ENCODE peak calls at places on chromosomes 6 and 20, in nine cellular contexts. Z is SK-N-MC, L is SJSA1, G is AG10803, B is brain microvascular endothelial cell, O is cardiac fibroblast, V is NB4, K is upper lobe of left lung, S is AG04450. N is an unnamed sample.

GRCh38 chr6:114159727-114160126 is 183.1 kb downstream of the HS3ST5 start:
- DNase-seq in L (no peak), S (no peak), V (no peak), G (no peak), O (no peak), Z (no peak), B (no peak), K (no peak), N (no peak)

GRCh38 chr6:132132420-132132819 is 181.2 kb upstream of the CCN2 start:
- DNase-seq in V (no peak), L (peak), K (no peak), B (peak), S (no peak), O (peak), G (peak), Z (no peak), N (no peak)

GRCh38 chr20:41432620-41433602 is 66.3 kb upstream of the EMILIN3 start:
- DNase-seq in B (no peak), Z (no peak), L (no peak), S (no peak), O (no peak), G (no peak), K (no peak), V (no peak), N (no peak)

GRCh38 chr20:53750827-53751393 is 157.3 kb upstream of the ZNF217 start:
- DNase-seq in B (peak), S (peak), K (no peak), O (peak), V (no peak), L (no peak), Z (peak), G (peak), N (no peak)

GRCh38 chr6:105389543-105389942 is 13.3 kb downstream of the PREP start:
- DNase-seq in Z (no peak), V (no peak), K (no peak), L (no peak), G (peak), S (no peak), O (no peak), B (no peak), N (no peak)

GRCh38 chr6:33622456-33623431 is 1.6 kb downstream of the ITPR3 start:
- DNase-seq in B (no peak), V (no peak), K (no peak), S (no peak), L (no peak), G (no peak), O (peak), Z (no peak), N (no peak)

GRCh38 chr20:7496394-7497111 is 443.7 kb downstream of the HAO1 start:
- DNase-seq in Z (no peak), L (no peak), V (no peak), K (no peak), G (no peak), O (peak), B (peak), S (no peak), N (no peak)

GRCh38 chr20:21705466-21706344 is at the start of gene PAX1:
- DNase-seq in O (no peak), G (no peak), B (no peak), V (no peak), K (peak), S (no peak), Z (no peak), L (no peak), N (no peak)

GRCh38 chr6:5149891-5150290 is 64.8 kb downstream of the PPP1R3G start:
- DNase-seq in O (no peak), K (no peak), V (no peak), G (no peak), Z (no peak), S (no peak), L (no peak), B (no peak), N (no peak)

GRCh38 chr6:116954335-116954734 is 77.3 kb downstream of the RFX6 start:
- DNase-seq in S (no peak), G (no peak), Z (no peak), V (no peak), B (no peak), L (no peak), K (no peak), O (no peak), N (no peak)

GRCh38 chr6:116948535-116949304 is 71.7 kb downstream of the RFX6 start:
- DNase-seq in O (no peak), Z (no peak), K (no peak), S (no peak), G (no peak), V (no peak), L (no peak), B (no peak), N (no peak)

GRCh38 chr6:116945809-116946208 is 68.8 kb downstream of the RFX6 start:
- DNase-seq in S (no peak), Z (no peak), G (peak), K (no peak), L (no peak), V (peak), O (no peak), B (no peak), N (no peak)

GRCh38 chr6:116954938-116955337 is 77.9 kb downstream of the RFX6 start:
- DNase-seq in O (no peak), S (no peak), Z (no peak), L (no peak), K (no peak), G (no peak), B (no peak), V (no peak), N (no peak)

DNA sequence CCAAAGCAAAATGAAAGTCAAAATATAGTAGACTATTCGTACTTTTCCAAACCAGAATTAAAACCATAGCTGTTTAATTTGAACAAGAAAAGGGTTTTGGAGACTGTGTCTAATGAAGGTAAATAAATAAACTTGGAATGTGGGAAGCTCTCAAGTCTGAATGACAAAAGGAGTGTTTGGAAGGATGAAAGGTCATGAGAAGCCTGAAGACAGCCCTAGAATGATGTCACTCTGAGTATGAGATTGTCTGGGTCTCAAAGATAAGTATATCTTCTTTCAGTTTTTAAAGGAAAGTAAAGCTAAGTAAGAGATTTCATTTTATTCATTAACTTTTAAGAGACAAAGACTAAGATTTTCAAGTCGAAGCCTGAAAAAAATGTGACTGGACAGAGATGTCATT is 72.9 kb downstream of the RFX6 start:
- DNase-seq in L (no peak), K (no peak), O (no peak), S (no peak), G (no peak), V (no peak), Z (no peak), B (no peak), N (no peak)
- H3K4me3 ChIP-seq in L (no peak), K (no peak), O (no peak), S (no peak), G (no peak), V (no peak), Z (no peak), B (no peak), N (no peak)

GRCh38 chr20:44659931-44660330 is 8.4 kb upstream of the ADA start:
- DNase-seq in V (no peak), L (no peak), Z (no peak), G (no peak), B (no peak), O (no peak), S (no peak), K (no peak), N (no peak)

GRCh38 chr20:44662256-44662655 is 10.8 kb upstream of the ADA start:
- DNase-seq in B (no peak), Z (no peak), V (peak), G (no peak), O (no peak), K (no peak), S (no peak), L (no peak), N (no peak)

GRCh38 chr20:44658810-44659209 is 7.3 kb upstream of the ADA start:
- DNase-seq in K (no peak), B (no peak), O (no peak), V (no peak), S (no peak), G (no peak), L (no peak), Z (no peak), N (no peak)

GRCh38 chr20:44660506-44660905 is 9.0 kb upstream of the ADA start:
- DNase-seq in V (no peak), S (no peak), B (no peak), K (no peak), O (peak), L (no peak), G (no peak), Z (no peak), N (no peak)

DNA sequence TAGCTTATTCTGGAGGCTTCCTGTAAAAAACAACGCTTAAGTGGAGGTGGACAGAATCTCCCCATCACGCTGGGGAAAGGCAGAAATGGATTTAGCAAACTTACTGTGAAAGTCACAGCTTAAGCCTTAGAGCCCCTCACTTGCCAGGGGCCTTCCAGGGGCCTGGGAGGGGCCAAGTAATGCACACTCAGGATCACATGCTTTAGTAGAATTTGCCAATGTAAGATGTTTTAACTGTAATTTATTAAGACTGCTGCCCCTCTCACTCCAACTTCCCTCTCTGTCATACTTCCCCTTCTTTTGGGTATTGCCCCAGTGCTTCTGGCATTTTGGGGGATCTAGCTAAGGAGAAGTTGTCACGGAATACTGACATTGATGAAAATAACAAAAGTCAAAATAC is 12.6 kb upstream of the ADA start:
- DNase-seq in Z (no peak), K (no peak), G (no peak), O (no peak), V (peak), B (no peak), S (no peak), L (no peak), N (no peak)
- H3K4me3 ChIP-seq in Z (no peak), K (no peak), G (no peak), O (no peak), V (no peak), B (no peak), S (no peak), L (no peak), N (no peak)

GRCh38 chr6:138963119-138963518 is 24.9 kb downstream of the REPS1 start:
- DNase-seq in S (no peak), L (no peak), V (no peak), B (no peak), G (no peak), O (no peak), K (no peak), Z (no peak), N (no peak)
- H3K4me3 ChIP-seq in S (no peak), L (no peak), V (no peak), B (no peak), G (no peak), O (no peak), K (no peak), Z (no peak), N (no peak)

GRCh38 chr20:63828545-63828944 is 2.5 kb downstream of the ZBTB46 start:
- DNase-seq in B (no peak), L (no peak), K (no peak), Z (no peak), S (no peak), V (peak), G (no peak), O (no peak), N (no peak)

GRCh38 chr20:63830821-63831593 is at the start of gene ZBTB46:
- DNase-seq in S (no peak), O (no peak), Z (no peak), V (peak), G (peak), K (peak), L (no peak), B (no peak), N (no peak)

GRCh38 chr20:63829943-63830820 is 882 bp downstream of the ZBTB46 start:
- DNase-seq in O (no peak), V (peak), G (no peak), L (no peak), K (peak), S (no peak), Z (no peak), B (peak), N (no peak)

GRCh38 chr20:63828951-63829350 is 2.1 kb downstream of the ZBTB46 start:
- DNase-seq in G (no peak), B (no peak), O (no peak), Z (no peak), S (no peak), V (peak), L (no peak), K (no peak), N (no peak)

DNA sequence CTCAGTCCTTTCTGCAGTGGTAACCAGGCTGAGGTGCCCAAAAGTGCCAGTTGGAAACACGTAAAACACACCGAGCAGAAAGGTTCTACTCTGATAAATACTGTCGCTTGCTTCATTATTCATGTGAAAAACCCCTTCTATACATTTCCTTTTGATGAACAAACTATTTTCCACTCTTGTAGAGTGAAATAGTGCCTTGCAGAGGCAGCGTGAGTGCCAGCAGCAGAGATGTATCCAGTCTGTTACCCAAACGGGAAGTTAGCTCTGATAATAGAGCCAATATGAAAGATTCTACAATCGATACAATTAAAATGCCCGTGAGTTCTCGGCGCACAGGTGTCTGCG is 1.5 kb downstream of the ZBTB46 start:
- DNase-seq in L (no peak), V (peak), B (no peak), G (no peak), Z (no peak), K (no peak), O (no peak), S (no peak), N (no peak)
- H3K4me3 ChIP-seq in L (no peak), V (peak), B (peak), G (no peak), Z (peak), K (peak), O (peak), S (peak), N (peak)

GRCh38 chr20:17223553-17223952 is 3.3 kb upstream of the PCSK2 start:
- DNase-seq in G (no peak), B (no peak), V (no peak), L (no peak), S (no peak), Z (no peak), K (no peak), O (no peak), N (no peak)

GRCh38 chr20:17227669-17228623 is 1.1 kb downstream of the PCSK2 start:
- DNase-seq in B (no peak), O (no peak), G (peak), L (no peak), K (peak), S (no peak), Z (no peak), V (no peak), N (no peak)

GRCh38 chr20:17226410-17227198 is at the start of gene PCSK2:
- DNase-seq in O (peak), Z (peak), B (peak), K (peak), G (peak), V (no peak), S (peak), L (peak), N (no peak)

GRCh38 chr20:17227199-17227535 is 327 bp downstream of the PCSK2 start:
- DNase-seq in S (no peak), Z (no peak), B (no peak), O (no peak), G (no peak), V (no peak), K (no peak), L (no peak), N (no peak)

DNA sequence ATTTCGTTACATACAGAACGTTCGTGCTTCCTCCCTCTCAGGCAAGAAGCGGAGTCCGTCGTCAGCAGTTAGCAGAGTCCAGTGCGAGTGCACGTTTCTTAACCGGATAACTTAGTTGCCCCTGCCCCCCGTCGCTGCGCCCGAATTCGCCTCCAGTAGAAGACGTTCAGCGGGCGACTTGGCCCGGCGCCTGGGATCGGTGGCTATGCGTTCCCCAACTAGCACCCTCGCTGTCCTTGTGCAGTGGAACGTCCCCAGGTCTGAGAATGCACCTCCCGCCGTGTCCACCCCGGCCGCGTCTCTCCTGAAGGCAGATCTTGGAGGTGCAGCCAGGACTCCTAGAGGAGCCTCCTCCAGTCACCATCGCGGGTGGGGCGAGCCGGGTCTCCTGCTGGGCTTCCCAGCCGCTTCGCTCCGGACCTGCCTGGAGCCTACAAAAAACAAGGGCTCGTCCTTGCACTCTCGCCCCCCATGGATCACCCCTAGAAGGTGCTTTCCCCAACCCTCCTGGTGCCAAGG is 890 bp upstream of the PCSK2 start:
- DNase-seq in O (no peak), Z (no peak), S (no peak), G (no peak), V (no peak), L (no peak), B (no peak), K (peak), N (no peak)
- H3K4me3 ChIP-seq in O (no peak), Z (peak), S (peak), G (peak), V (no peak), L (no peak), B (peak), K (peak), N (peak)

N was measured in Panc1.